ENCODE peak calls at places on chromosomes 2 and 18, in five cellular contexts. One of them, this sample, is unnamed.

GRCh38 chr2:174788291-174788929 is 24.1 kb upstream of the CHRNA1 start:
- DNase-seq in AG08396: peak
- DNase-seq in hypothalamus: no peak
- DNase-seq in retina: peak
- DNase-seq in T-helper 22 cell: no peak
- DNase-seq in this sample: no peak

GRCh38 chr18:70377857-70378701 is 89.2 kb downstream of the SOCS6 start:
- DNase-seq in retina: no peak
- DNase-seq in T-helper 22 cell: no peak
- DNase-seq in hypothalamus: no peak
- DNase-seq in AG08396: no peak
- DNase-seq in this sample: no peak

GRCh38 chr2:111184725-111185495 is 64.2 kb downstream of the BCL2L11 start:
- DNase-seq in T-helper 22 cell: no peak
- DNase-seq in hypothalamus: no peak
- DNase-seq in AG08396: no peak
- DNase-seq in retina: no peak
- DNase-seq in this sample: no peak

GRCh38 chr2:159290289-159290907 is 3.9 kb upstream of the WDSUB1 start:
- DNase-seq in T-helper 22 cell: no peak
- DNase-seq in AG08396: peak
- DNase-seq in retina: no peak
- DNase-seq in hypothalamus: no peak
- DNase-seq in this sample: no peak

GRCh38 chr2:191385416-191386160 is 140.4 kb downstream of the MYO1B start:
- DNase-seq in T-helper 22 cell: no peak
- DNase-seq in AG08396: no peak
- DNase-seq in hypothalamus: no peak
- DNase-seq in retina: no peak
- DNase-seq in this sample: no peak

GRCh38 chr2:133231264-133231663 is 337.0 kb downstream of the NCKAP5 start:
- DNase-seq in hypothalamus: no peak
- DNase-seq in T-helper 22 cell: no peak
- DNase-seq in retina: no peak
- DNase-seq in AG08396: no peak
- DNase-seq in this sample: no peak

GRCh38 chr18:33132657-33133056 is 307.9 kb downstream of the CCDC178 start:
- DNase-seq in AG08396: no peak
- DNase-seq in T-helper 22 cell: no peak
- DNase-seq in hypothalamus: no peak
- DNase-seq in retina: no peak
- DNase-seq in this sample: no peak

GRCh38 chr18:12403601-12404506 is 3.9 kb upstream of the PRELID3A start:
- DNase-seq in hypothalamus: no peak
- DNase-seq in retina: no peak
- DNase-seq in AG08396: peak
- DNase-seq in T-helper 22 cell: no peak
- DNase-seq in this sample: no peak

GRCh38 chr2:56183643-56184499 is at the start of gene CCDC85A:
- DNase-seq in retina: peak
- DNase-seq in T-helper 22 cell: no peak
- DNase-seq in hypothalamus: peak
- DNase-seq in AG08396: peak
- DNase-seq in this sample: peak

GRCh38 chr2:164430166-164430783 is 191.0 kb downstream of the GRB14 start:
- DNase-seq in hypothalamus: no peak
- DNase-seq in AG08396: peak
- DNase-seq in T-helper 22 cell: no peak
- DNase-seq in retina: peak
- DNase-seq in this sample: no peak

GRCh38 chr2:72917875-72918660 is 749 bp downstream of the EMX1 start:
- DNase-seq in hypothalamus: no peak
- DNase-seq in T-helper 22 cell: no peak
- DNase-seq in AG08396: no peak
- DNase-seq in retina: peak
- DNase-seq in this sample: no peak

GRCh38 chr2:178523596-178524134 is 43.4 kb downstream of the PLEKHA3 start:
- DNase-seq in hypothalamus: no peak
- DNase-seq in retina: no peak
- DNase-seq in T-helper 22 cell: no peak
- DNase-seq in AG08396: no peak
- DNase-seq in this sample: no peak

GRCh38 chr2:15912203-15912602 is 28.1 kb upstream of the MYCN start:
- DNase-seq in hypothalamus: peak
- DNase-seq in AG08396: no peak
- DNase-seq in retina: no peak
- DNase-seq in T-helper 22 cell: no peak
- DNase-seq in this sample: no peak

GRCh38 chr2:201707142-201707541 is 8.7 kb upstream of the MPP4 start:
- DNase-seq in hypothalamus: no peak
- DNase-seq in retina: no peak
- DNase-seq in AG08396: no peak
- DNase-seq in T-helper 22 cell: no peak
- DNase-seq in this sample: no peak

GRCh38 chr2:133253793-133254192 is 314.5 kb downstream of the NCKAP5 start:
- DNase-seq in AG08396: no peak
- DNase-seq in hypothalamus: no peak
- DNase-seq in T-helper 22 cell: no peak
- DNase-seq in retina: no peak
- DNase-seq in this sample: no peak

GRCh38 chr2:54166121-54166773 is 50.8 kb downstream of the ACYP2 start:
- DNase-seq in T-helper 22 cell: no peak
- DNase-seq in retina: no peak
- DNase-seq in hypothalamus: no peak
- DNase-seq in AG08396: no peak
- DNase-seq in this sample: no peak

GRCh38 chr2:239247401-239248245 is 153.2 kb downstream of the HDAC4 start:
- DNase-seq in hypothalamus: no peak
- DNase-seq in T-helper 22 cell: no peak
- DNase-seq in retina: no peak
- DNase-seq in AG08396: no peak
- DNase-seq in this sample: no peak

GRCh38 chr2:226564667-226565066 is 235.0 kb downstream of the IRS1 start:
- DNase-seq in retina: no peak
- DNase-seq in hypothalamus: no peak
- DNase-seq in AG08396: no peak
- DNase-seq in T-helper 22 cell: no peak
- DNase-seq in this sample: no peak

GRCh38 chr2:17538844-17539554 is 1.5 kb upstream of the VSNL1 start:
- DNase-seq in retina: peak
- DNase-seq in T-helper 22 cell: no peak
- DNase-seq in hypothalamus: peak
- DNase-seq in AG08396: peak
- DNase-seq in this sample: no peak

GRCh38 chr2:150909090-150909489 is 352.6 kb downstream of the RBM43 start:
- DNase-seq in AG08396: no peak
- DNase-seq in hypothalamus: no peak
- DNase-seq in T-helper 22 cell: no peak
- DNase-seq in retina: no peak
- DNase-seq in this sample: no peak

GRCh38 chr2:124283090-124283489 is 258.0 kb downstream of the CNTNAP5 start:
- DNase-seq in T-helper 22 cell: no peak
- DNase-seq in hypothalamus: no peak
- DNase-seq in retina: no peak
- DNase-seq in AG08396: no peak
- DNase-seq in this sample: no peak

GRCh38 chr2:99066075-99066557 is 75.4 kb upstream of the C2orf15 start:
- DNase-seq in T-helper 22 cell: no peak
- DNase-seq in retina: peak
- DNase-seq in AG08396: peak
- DNase-seq in hypothalamus: no peak
- DNase-seq in this sample: peak

GRCh38 chr18:55419939-55420664 is 167.9 kb downstream of the TCF4 start:
- DNase-seq in AG08396: no peak
- DNase-seq in T-helper 22 cell: no peak
- DNase-seq in hypothalamus: no peak
- DNase-seq in retina: no peak
- DNase-seq in this sample: no peak

GRCh38 chr2:145431181-145431951 is 911.4 kb upstream of the ZEB2 start:
- DNase-seq in AG08396: no peak
- DNase-seq in retina: no peak
- DNase-seq in hypothalamus: no peak
- DNase-seq in T-helper 22 cell: no peak
- DNase-seq in this sample: no peak

GRCh38 chr2:236295481-236295880 is 31.3 kb upstream of the ASB18 start:
- DNase-seq in hypothalamus: no peak
- DNase-seq in AG08396: no peak
- DNase-seq in T-helper 22 cell: no peak
- DNase-seq in retina: no peak
- DNase-seq in this sample: no peak

GRCh38 chr2:58571181-58571852 is 330.2 kb upstream of the FANCL start:
- DNase-seq in hypothalamus: no peak
- DNase-seq in retina: peak
- DNase-seq in T-helper 22 cell: no peak
- DNase-seq in AG08396: peak
- DNase-seq in this sample: peak

GRCh38 chr2:27754831-27755230 is 16.7 kb upstream of the MRPL33 start:
- DNase-seq in T-helper 22 cell: no peak
- DNase-seq in AG08396: no peak
- DNase-seq in hypothalamus: no peak
- DNase-seq in retina: no peak
- DNase-seq in this sample: no peak

GRCh38 chr2:221156335-221156734 is 415.8 kb downstream of the EPHA4 start:
- DNase-seq in T-helper 22 cell: no peak
- DNase-seq in retina: no peak
- DNase-seq in AG08396: no peak
- DNase-seq in hypothalamus: no peak
- DNase-seq in this sample: no peak

GRCh38 chr2:7857904-7858303 is 824.0 kb upstream of the ID2 start:
- DNase-seq in retina: no peak
- DNase-seq in T-helper 22 cell: no peak
- DNase-seq in hypothalamus: no peak
- DNase-seq in AG08396: peak
- DNase-seq in this sample: no peak

GRCh38 chr2:235312571-235312970 is 181.3 kb upstream of the AGAP1 start:
- DNase-seq in hypothalamus: no peak
- DNase-seq in T-helper 22 cell: no peak
- DNase-seq in retina: no peak
- DNase-seq in AG08396: no peak
- DNase-seq in this sample: no peak

GRCh38 chr2:103005386-103005785 is 243.6 kb downstream of the TMEM182 start:
- DNase-seq in hypothalamus: no peak
- DNase-seq in retina: no peak
- DNase-seq in T-helper 22 cell: no peak
- DNase-seq in AG08396: no peak
- DNase-seq in this sample: no peak

GRCh38 chr2:157419031-157419580 is 24.8 kb downstream of the CYTIP start:
- DNase-seq in retina: no peak
- DNase-seq in AG08396: no peak
- DNase-seq in hypothalamus: no peak
- DNase-seq in T-helper 22 cell: no peak
- DNase-seq in this sample: no peak

GRCh38 chr2:43348904-43349725 is 122.7 kb upstream of the ZFP36L2 start:
- DNase-seq in hypothalamus: no peak
- DNase-seq in T-helper 22 cell: no peak
- DNase-seq in AG08396: no peak
- DNase-seq in retina: no peak
- DNase-seq in this sample: no peak

GRCh38 chr2:32559136-32559535 is 68.7 kb upstream of the TTC27 start:
- DNase-seq in T-helper 22 cell: no peak
- DNase-seq in hypothalamus: peak
- DNase-seq in retina: no peak
- DNase-seq in AG08396: no peak
- DNase-seq in this sample: peak

GRCh38 chr2:106956416-106956815 is 70.4 kb upstream of the ST6GAL2 start:
- DNase-seq in AG08396: no peak
- DNase-seq in T-helper 22 cell: no peak
- DNase-seq in hypothalamus: no peak
- DNase-seq in retina: peak
- DNase-seq in this sample: no peak

GRCh38 chr2:205280630-205281225 is 401.6 kb upstream of the NRP2 start:
- DNase-seq in AG08396: no peak
- DNase-seq in hypothalamus: no peak
- DNase-seq in T-helper 22 cell: no peak
- DNase-seq in retina: no peak
- DNase-seq in this sample: no peak